ENCODE peak calls at places on chromosomes 11 and 22, in seven cellular contexts. F, N, Z, L, B, X and T are unnamed samples.

GRCh38 chr11:128908391-128909246 is 17.5 kb downstream of the KCNJ5 start:
- DNase-seq in F (peak), N (peak), Z (peak), L (peak), B (no peak), X (peak), T (no peak)

GRCh38 chr11:117591316-117592039 is 205.5 kb downstream of the DSCAML1 start:
- DNase-seq in F (no peak), N (no peak), Z (peak), L (no peak), B (no peak), X (no peak), T (no peak)

GRCh38 chr22:42797021-42797420 is 60.1 kb downstream of the ARFGAP3 start:
- DNase-seq in F (no peak), N (peak), Z (peak), L (no peak), B (no peak), X (no peak), T (no peak)

GRCh38 chr11:112583246-112583893 is 322.7 kb upstream of the PLET1 start:
- DNase-seq in F (no peak), N (no peak), Z (no peak), L (no peak), B (no peak), X (no peak), T (no peak)

GRCh38 chr11:56353991-56354390 is at the start of gene OR8J1:
- DNase-seq in F (no peak), N (no peak), Z (no peak), L (no peak), B (no peak), X (no peak), T (no peak)

GRCh38 chr11:102172127-102172848 is 62.0 kb downstream of the YAP1 start:
- DNase-seq in F (no peak), N (peak), Z (peak), L (peak), B (peak), X (no peak), T (no peak)

GRCh38 chr22:24592846-24593809 is at the start of gene LRRC75B:
- DNase-seq in F (peak), N (peak), Z (peak), L (peak), B (peak), X (peak), T (peak)

GRCh38 chr22:21681566-21682370 is 16.0 kb downstream of the PPIL2 start:
- DNase-seq in F (no peak), N (no peak), Z (no peak), L (no peak), B (no peak), X (peak), T (no peak)

GRCh38 chr11:122697636-122698167 is 42.2 kb downstream of the UBASH3B start:
- DNase-seq in F (peak), N (peak), Z (no peak), L (peak), B (no peak), X (no peak), T (no peak)

GRCh38 chr22:39094717-39095389 is 2.2 kb upstream of the APOBEC3H start:
- DNase-seq in F (no peak), N (no peak), Z (no peak), L (no peak), B (no peak), X (no peak), T (no peak)

GRCh38 chr22:41094036-41094435 is 1.6 kb downstream of the EP300 start:
- DNase-seq in F (no peak), N (peak), Z (no peak), L (peak), B (no peak), X (no peak), T (no peak)

GRCh38 chr22:42299586-42300285 is 29.3 kb upstream of the TCF20 start:
- DNase-seq in F (no peak), N (no peak), Z (no peak), L (no peak), B (no peak), X (no peak), T (no peak)

GRCh38 chr22:30217698-30218565 is 28.6 kb downstream of the LIF start:
- DNase-seq in F (no peak), N (no peak), Z (peak), L (no peak), B (no peak), X (peak), T (no peak)

GRCh38 chr22:32446321-32446720 is 17.9 kb downstream of the BPIFC start:
- DNase-seq in F (no peak), N (peak), Z (no peak), L (no peak), B (no peak), X (no peak), T (no peak)

GRCh38 chr22:43978558-43978957 is 23.3 kb downstream of the SAMM50 start:
- DNase-seq in F (no peak), N (no peak), Z (no peak), L (no peak), B (no peak), X (no peak), T (no peak)

GRCh38 chr11:1889941-1890855 is 1.5 kb downstream of the PRR33 start:
- DNase-seq in F (no peak), N (no peak), Z (no peak), L (no peak), B (no peak), X (no peak), T (no peak)

GRCh38 chr11:10931761-10932700 is 74.2 kb upstream of the ZBED5 start:
- DNase-seq in F (no peak), N (no peak), Z (peak), L (no peak), B (no peak), X (peak), T (no peak)

GRCh38 chr11:130828741-130829140 is 87.5 kb downstream of the SNX19 start:
- DNase-seq in F (no peak), N (peak), Z (peak), L (no peak), B (no peak), X (no peak), T (no peak)

DNA sequence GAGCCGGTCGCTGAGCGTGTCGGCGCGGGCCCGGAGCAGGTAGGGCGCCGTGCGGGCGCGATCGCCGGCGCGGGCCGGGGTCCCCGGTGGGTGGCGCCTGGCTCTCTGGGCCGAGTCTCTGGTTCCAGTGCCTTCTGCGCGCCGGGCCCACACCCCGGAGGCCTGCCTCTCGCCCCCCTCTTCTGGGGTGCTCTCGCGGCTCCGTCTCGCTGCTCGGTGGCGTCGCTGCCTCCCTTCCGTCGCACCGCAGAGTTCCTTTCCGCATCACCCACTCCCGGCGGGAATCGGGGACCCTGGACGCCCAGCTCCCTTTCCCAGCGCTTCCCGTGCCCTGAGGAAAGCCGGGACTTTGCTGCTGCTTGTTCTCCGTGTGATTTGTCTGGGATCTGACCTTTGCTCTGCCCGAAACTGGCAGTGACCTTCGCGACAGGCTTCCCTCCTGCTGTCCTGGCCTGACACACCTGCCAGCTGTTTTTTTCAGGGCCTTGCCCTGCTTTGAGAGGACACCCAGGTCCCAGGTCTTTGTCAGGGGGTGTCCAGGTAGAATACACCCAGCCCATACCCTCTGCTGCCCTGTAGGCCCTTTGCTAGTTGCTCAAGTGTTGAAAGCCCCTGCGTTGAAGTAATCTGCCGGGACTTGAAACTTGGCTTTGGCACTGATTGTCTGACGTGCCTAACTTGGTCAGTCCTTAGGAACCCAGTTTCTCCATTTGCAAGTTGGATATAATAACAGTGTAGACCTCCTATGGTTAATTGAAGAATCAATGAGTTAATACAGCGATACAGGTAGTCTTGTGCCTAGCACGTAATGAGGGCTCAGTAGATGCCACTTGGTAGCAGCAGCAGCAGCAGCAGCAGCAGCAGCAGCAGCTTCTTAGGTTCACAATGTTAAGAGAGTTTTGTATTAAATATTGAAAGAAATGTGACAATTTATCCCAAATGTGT is 791 bp downstream of the FDX1 start:
- DNase-seq in F (no peak), N (peak), Z (peak), L (peak), B (no peak), X (no peak), T (no peak)
- TF ChIP-seq CTCF in F (no peak), N (no peak), Z (no peak), L (peak), B (no peak), X (no peak), T (no peak)

GRCh38 chr11:13450832-13451397 is 12.1 kb downstream of the BTBD10 start:
- DNase-seq in F (no peak), N (no peak), Z (no peak), L (no peak), B (no peak), X (no peak), T (no peak)

GRCh38 chr11:13449522-13449921 is 13.5 kb downstream of the BTBD10 start:
- DNase-seq in F (no peak), N (no peak), Z (no peak), L (no peak), B (no peak), X (no peak), T (no peak)

GRCh38 chr11:13445588-13445987 is 17.4 kb downstream of the BTBD10 start:
- DNase-seq in F (no peak), N (no peak), Z (no peak), L (no peak), B (no peak), X (no peak), T (no peak)

GRCh38 chr11:13448876-13449275 is 14.1 kb downstream of the BTBD10 start:
- DNase-seq in F (no peak), N (peak), Z (no peak), L (peak), B (no peak), X (no peak), T (no peak)

GRCh38 chr11:13446444-13446843 is 16.6 kb downstream of the BTBD10 start:
- DNase-seq in F (no peak), N (peak), Z (no peak), L (no peak), B (no peak), X (no peak), T (no peak)
- H3K4me3 ChIP-seq in F (no peak), N (no peak), Z (no peak), L (no peak), B (no peak), X (no peak), T (no peak)

DNA sequence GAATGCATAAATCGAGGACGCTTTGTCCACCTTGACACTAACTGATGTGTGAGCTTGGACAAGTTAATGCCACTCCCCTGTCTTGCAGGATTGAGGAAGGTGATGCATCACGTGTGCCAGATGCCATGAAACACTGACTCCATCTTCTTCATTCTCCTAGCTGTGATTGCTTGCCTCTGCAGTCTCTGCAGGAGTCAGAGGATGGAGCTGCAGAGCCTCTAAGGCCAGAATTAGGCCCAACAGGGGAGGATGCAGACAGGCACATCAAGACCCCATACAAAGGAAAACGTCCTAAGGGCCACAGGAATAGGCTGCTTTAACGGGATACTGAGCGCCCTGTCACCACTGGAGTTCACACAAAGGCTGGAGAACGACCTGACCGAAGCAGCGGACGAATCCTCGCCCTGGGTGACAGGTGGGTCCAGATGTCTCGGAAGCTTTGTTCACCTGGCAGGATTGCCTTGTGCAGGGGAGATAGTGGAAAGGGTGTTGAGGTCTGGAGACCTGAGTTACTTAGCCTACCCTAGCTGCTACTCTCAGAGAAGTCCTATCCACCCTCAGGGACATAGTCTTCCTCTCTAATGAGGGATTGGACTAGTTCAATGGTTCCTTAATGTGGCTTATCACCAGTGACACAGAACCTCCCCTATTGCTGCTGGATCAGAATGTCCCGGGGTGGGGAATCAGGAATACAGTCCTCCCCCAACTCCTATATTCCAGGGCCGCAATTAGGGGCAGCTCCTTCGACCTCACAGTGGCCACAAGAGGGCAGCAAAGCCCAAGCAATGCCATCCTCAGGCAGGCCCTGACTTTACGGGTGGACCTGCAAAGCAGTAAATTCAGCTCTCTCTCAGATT is 32.4 kb downstream of the DBX1 start:
- DNase-seq in F (peak), N (peak), Z (peak), L (peak), B (no peak), X (peak), T (peak)
- TF ChIP-seq CTCF in F (peak), N (peak), Z (peak), L (peak), B (peak), X (peak), T (peak)

DNA sequence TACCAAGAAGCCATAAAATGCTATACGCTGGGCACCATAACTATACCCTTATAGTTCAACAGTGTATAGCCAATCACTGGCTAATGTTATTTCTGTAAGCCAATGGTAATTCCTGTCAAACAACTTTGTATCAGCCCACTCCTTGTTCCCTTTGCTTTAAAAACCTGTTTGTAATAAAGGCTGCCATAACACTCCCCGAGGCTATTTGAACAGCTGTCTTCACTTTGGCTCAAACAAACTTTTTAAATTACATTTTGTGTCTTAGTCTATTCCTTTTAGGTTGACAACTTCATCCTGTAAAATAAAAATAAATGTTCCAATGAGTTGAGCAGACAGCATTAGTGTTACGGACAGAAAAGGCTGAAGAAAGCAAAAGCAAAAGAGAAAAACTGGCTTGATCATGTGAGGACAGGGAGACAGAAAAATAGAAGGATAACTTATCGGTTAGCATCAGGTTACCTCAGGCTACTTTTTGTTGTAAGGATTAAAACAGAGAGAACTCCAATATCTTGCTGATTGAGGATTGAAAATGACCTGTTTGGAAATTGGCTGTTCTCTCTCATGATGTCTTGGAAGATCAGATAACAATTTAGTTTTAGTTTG is 95.0 kb downstream of the AASDHPPT start:
- DNase-seq in F (no peak), N (peak), Z (no peak), L (no peak), B (no peak), X (no peak), T (no peak)
- H3K4me3 ChIP-seq in F (no peak), N (no peak), Z (no peak), L (no peak), B (no peak), X (no peak), T (no peak)

DNA sequence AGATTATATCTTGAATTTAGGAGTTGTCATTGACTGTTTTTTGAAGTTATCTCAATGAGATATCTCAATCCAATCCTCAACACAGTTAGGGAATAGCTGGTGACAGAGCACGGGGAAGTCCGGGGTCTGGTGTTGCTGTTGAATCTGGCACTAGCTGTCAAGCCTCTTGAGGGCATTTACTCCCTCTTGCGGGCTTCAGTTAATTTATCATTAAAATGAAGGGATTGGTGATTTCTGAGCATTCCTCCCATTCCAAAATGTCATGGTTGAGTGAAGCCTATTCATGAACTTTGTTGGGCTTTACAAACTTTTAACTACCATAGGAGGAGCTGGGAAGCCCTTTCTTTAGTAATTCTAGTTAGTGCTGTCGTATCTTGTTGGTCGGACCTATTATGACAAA is 40.2 kb downstream of the UVRAG start:
- DNase-seq in F (no peak), N (no peak), Z (no peak), L (no peak), B (no peak), X (no peak), T (no peak)
- TF ChIP-seq CTCF in F (no peak), N (no peak), Z (no peak), L (no peak), B (no peak), X (no peak), T (no peak)

DNA sequence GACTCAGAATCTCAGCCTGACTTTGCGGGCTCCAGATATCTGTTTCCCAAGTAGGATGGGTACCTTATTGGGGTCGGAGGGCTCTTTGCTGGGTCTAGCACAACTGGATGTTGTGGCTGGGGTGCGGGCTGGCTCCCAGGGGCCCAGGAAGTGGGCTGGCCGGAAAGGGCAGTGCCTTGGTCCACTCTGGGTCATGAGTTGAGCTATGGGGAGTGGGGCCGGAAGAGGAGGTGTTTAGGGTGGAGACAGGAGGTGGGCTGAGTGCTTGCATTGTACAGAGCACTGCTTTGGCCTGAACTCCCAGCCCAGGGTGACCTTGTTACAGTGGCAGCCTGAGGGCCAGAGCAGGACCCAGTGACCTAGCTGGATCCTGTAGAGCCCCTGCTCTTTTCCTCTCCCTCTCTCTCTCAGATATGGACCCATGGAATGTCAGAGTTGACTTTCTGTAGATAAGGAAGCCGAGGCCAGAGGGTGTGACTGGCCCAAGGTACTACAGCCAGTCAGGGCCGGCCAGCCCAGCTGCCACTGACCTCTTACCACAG is 13.2 kb downstream of the PHLDB1 start:
- DNase-seq in F (peak), N (no peak), Z (peak), L (no peak), B (no peak), X (no peak), T (no peak)
- H3K4me3 ChIP-seq in F (peak), N (peak), Z (peak), L (peak), B (peak), X (peak), T (peak)

GRCh38 chr11:79086056-79086455 is 354.8 kb downstream of the TENM4 start:
- DNase-seq in F (no peak), N (no peak), Z (no peak), L (no peak), B (no peak), X (no peak), T (no peak)

GRCh38 chr11:79090191-79090590 is 350.6 kb downstream of the TENM4 start:
- DNase-seq in F (no peak), N (no peak), Z (no peak), L (no peak), B (no peak), X (no peak), T (no peak)

GRCh38 chr11:79087238-79087956 is 353.4 kb downstream of the TENM4 start:
- DNase-seq in F (no peak), N (peak), Z (no peak), L (peak), B (peak), X (no peak), T (peak)

GRCh38 chr11:79088967-79089366 is 351.9 kb downstream of the TENM4 start:
- DNase-seq in F (no peak), N (no peak), Z (no peak), L (no peak), B (no peak), X (no peak), T (no peak)

DNA sequence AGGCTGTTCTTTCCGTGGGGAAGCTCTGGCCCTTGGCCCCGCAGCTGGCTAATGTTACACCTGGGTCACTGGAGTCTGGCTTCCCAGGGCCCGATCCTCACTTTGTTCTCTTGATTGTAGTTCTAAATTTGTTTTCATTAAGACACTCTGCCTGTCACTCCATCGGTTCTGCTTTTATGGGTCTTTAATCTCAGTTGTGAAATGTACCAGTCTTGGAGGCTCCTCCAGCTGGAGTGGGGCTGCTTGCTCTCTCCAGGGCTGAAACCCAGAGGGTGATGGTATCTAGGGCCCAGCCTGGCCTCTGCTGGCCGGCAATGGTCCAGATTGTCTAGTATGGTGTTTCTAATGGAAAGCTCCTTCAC is 352.9 kb downstream of the TENM4 start:
- DNase-seq in F (no peak), N (no peak), Z (no peak), L (no peak), B (no peak), X (no peak), T (no peak)
- TF ChIP-seq CTCF in F (no peak), N (no peak), Z (no peak), L (peak), B (peak), X (no peak), T (peak)